ENCODE peak calls at places on chromosomes 1 and 21, in seven cellular contexts. One of them, this sample, is unnamed.

GRCh38 chr1:28354121-28354520 is 15.4 kb upstream of the PHACTR4 start:
- DNase-seq in HFF-Myc: no peak
- DNase-seq in psoas muscle: peak
- DNase-seq in Panc1: no peak
- DNase-seq in fibroblast of lung: peak
- DNase-seq in CD8-positive, alpha-beta T cell: no peak
- DNase-seq in stomach: no peak
- DNase-seq in this sample: peak

GRCh38 chr1:173853074-173853473 is 14.7 kb downstream of the GAS5 start:
- DNase-seq in HFF-Myc: no peak
- DNase-seq in psoas muscle: no peak
- DNase-seq in Panc1: no peak
- DNase-seq in fibroblast of lung: peak
- DNase-seq in CD8-positive, alpha-beta T cell: no peak
- DNase-seq in stomach: no peak
- DNase-seq in this sample: peak

GRCh38 chr1:43936470-43937151 is 3.0 kb downstream of the ARTN start:
- DNase-seq in HFF-Myc: no peak
- DNase-seq in psoas muscle: peak
- DNase-seq in Panc1: no peak
- DNase-seq in fibroblast of lung: peak
- DNase-seq in CD8-positive, alpha-beta T cell: no peak
- DNase-seq in stomach: peak
- DNase-seq in this sample: peak

GRCh38 chr1:179591592-179592580 is at the start of gene TDRD5:
- DNase-seq in HFF-Myc: no peak
- DNase-seq in psoas muscle: no peak
- DNase-seq in Panc1: no peak
- DNase-seq in fibroblast of lung: no peak
- DNase-seq in CD8-positive, alpha-beta T cell: no peak
- DNase-seq in stomach: peak
- DNase-seq in this sample: no peak

GRCh38 chr1:224644553-224645154 is 28.5 kb downstream of the CNIH3 start:
- DNase-seq in HFF-Myc: no peak
- DNase-seq in psoas muscle: no peak
- DNase-seq in Panc1: peak
- DNase-seq in fibroblast of lung: peak
- DNase-seq in CD8-positive, alpha-beta T cell: peak
- DNase-seq in stomach: peak
- DNase-seq in this sample: peak

GRCh38 chr1:25905680-25906643 is at the start of gene STMN1:
- DNase-seq in HFF-Myc: no peak
- DNase-seq in psoas muscle: peak
- DNase-seq in Panc1: no peak
- DNase-seq in fibroblast of lung: peak
- DNase-seq in CD8-positive, alpha-beta T cell: peak
- DNase-seq in stomach: peak
- DNase-seq in this sample: peak

GRCh38 chr1:154611150-154611865 is 3.3 kb upstream of the ADAR start:
- DNase-seq in HFF-Myc: no peak
- DNase-seq in psoas muscle: no peak
- DNase-seq in Panc1: no peak
- DNase-seq in fibroblast of lung: no peak
- DNase-seq in CD8-positive, alpha-beta T cell: no peak
- DNase-seq in stomach: no peak
- DNase-seq in this sample: no peak

GRCh38 chr21:33042812-33043211 is 17.1 kb downstream of the OLIG2 start:
- DNase-seq in HFF-Myc: peak
- DNase-seq in psoas muscle: no peak
- DNase-seq in Panc1: no peak
- DNase-seq in fibroblast of lung: peak
- DNase-seq in CD8-positive, alpha-beta T cell: no peak
- DNase-seq in stomach: no peak
- DNase-seq in this sample: peak

GRCh38 chr1:20216574-20216973 is 30.3 kb upstream of the PLA2G2C start:
- DNase-seq in HFF-Myc: no peak
- DNase-seq in psoas muscle: no peak
- DNase-seq in Panc1: no peak
- DNase-seq in fibroblast of lung: peak
- DNase-seq in CD8-positive, alpha-beta T cell: no peak
- DNase-seq in stomach: no peak
- DNase-seq in this sample: no peak

GRCh38 chr1:76881726-76882125 is 14.4 kb downstream of the ST6GALNAC5 start:
- DNase-seq in HFF-Myc: no peak
- DNase-seq in psoas muscle: no peak
- DNase-seq in Panc1: no peak
- DNase-seq in fibroblast of lung: no peak
- DNase-seq in CD8-positive, alpha-beta T cell: no peak
- DNase-seq in stomach: no peak
- DNase-seq in this sample: no peak

GRCh38 chr1:21175670-21176581 is 771 bp downstream of the EIF4G3 start:
- DNase-seq in HFF-Myc: no peak
- DNase-seq in psoas muscle: peak
- DNase-seq in Panc1: no peak
- DNase-seq in fibroblast of lung: no peak
- DNase-seq in CD8-positive, alpha-beta T cell: peak
- DNase-seq in stomach: peak
- DNase-seq in this sample: peak

GRCh38 chr1:245880754-245881403 is 626.2 kb downstream of the SMYD3 start:
- DNase-seq in HFF-Myc: no peak
- DNase-seq in psoas muscle: no peak
- DNase-seq in Panc1: no peak
- DNase-seq in fibroblast of lung: peak
- DNase-seq in CD8-positive, alpha-beta T cell: no peak
- DNase-seq in stomach: no peak
- DNase-seq in this sample: peak

GRCh38 chr21:44755227-44755626 is 43.9 kb upstream of the TSPEAR start:
- DNase-seq in HFF-Myc: no peak
- DNase-seq in psoas muscle: no peak
- DNase-seq in Panc1: no peak
- DNase-seq in fibroblast of lung: peak
- DNase-seq in CD8-positive, alpha-beta T cell: no peak
- DNase-seq in stomach: no peak
- DNase-seq in this sample: no peak

GRCh38 chr1:91791103-91791502 is 94.8 kb downstream of the TGFBR3 start:
- DNase-seq in HFF-Myc: no peak
- DNase-seq in psoas muscle: no peak
- DNase-seq in Panc1: no peak
- DNase-seq in fibroblast of lung: no peak
- DNase-seq in CD8-positive, alpha-beta T cell: no peak
- DNase-seq in stomach: no peak
- DNase-seq in this sample: no peak
- H3K4me3 ChIP-seq in HFF-Myc: no peak
- H3K4me3 ChIP-seq in psoas muscle: no peak
- H3K4me3 ChIP-seq in Panc1: no peak
- H3K4me3 ChIP-seq in fibroblast of lung: no peak
- H3K4me3 ChIP-seq in CD8-positive, alpha-beta T cell: no peak
- H3K4me3 ChIP-seq in stomach: no peak
- H3K4me3 ChIP-seq in this sample: no peak

DNA sequence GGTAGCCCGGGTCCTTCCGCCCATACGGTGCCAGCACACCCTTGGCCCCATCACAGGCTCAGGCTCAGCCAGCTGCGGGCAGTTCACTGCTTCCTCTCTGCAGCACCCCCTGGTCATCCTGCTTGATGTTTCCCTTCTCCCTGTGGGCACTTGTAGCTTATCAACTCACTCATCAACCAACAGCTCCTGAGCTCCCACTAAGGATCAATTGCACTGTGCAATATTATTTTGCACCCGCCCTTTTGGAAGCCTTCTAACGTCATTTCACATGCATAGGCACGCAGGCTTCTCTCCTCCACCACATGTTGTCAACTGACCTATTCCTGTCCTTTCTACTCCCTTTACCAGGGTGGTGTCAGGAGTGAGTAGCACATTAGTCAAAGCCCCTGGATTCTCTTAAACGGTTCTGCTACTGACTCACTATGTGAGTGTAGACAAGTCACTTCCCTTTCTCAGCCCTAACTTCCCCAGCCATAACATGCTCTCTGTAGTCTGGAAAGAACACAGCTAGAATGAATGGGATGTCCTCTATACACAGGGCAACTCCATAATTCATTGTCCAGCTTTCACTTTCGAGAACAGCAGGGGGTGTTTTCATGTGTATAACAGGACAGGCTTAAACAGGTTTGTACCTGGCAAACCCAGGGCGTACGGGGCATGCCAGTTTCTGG is 47.1 kb upstream of the IRF2BP2 start:
- DNase-seq in HFF-Myc: peak
- DNase-seq in psoas muscle: no peak
- DNase-seq in Panc1: peak
- DNase-seq in fibroblast of lung: peak
- DNase-seq in CD8-positive, alpha-beta T cell: no peak
- DNase-seq in stomach: no peak
- DNase-seq in this sample: peak
- TF ChIP-seq CTCF in HFF-Myc: no peak
- TF ChIP-seq CTCF in psoas muscle: no peak
- TF ChIP-seq CTCF in Panc1: no peak
- TF ChIP-seq CTCF in fibroblast of lung: no peak
- TF ChIP-seq CTCF in CD8-positive, alpha-beta T cell: no peak
- TF ChIP-seq CTCF in stomach: no peak
- TF ChIP-seq CTCF in this sample: peak

GRCh38 chr1:111361761-111362160 is 65.8 kb downstream of the OVGP1 start:
- DNase-seq in HFF-Myc: no peak
- DNase-seq in psoas muscle: no peak
- DNase-seq in Panc1: no peak
- DNase-seq in fibroblast of lung: no peak
- DNase-seq in CD8-positive, alpha-beta T cell: no peak
- DNase-seq in stomach: no peak
- DNase-seq in this sample: no peak

GRCh38 chr1:111354584-111354983 is 63.9 kb downstream of the CHIA start:
- DNase-seq in HFF-Myc: no peak
- DNase-seq in psoas muscle: no peak
- DNase-seq in Panc1: no peak
- DNase-seq in fibroblast of lung: no peak
- DNase-seq in CD8-positive, alpha-beta T cell: no peak
- DNase-seq in stomach: no peak
- DNase-seq in this sample: no peak

GRCh38 chr1:111359376-111359775 is 68.2 kb downstream of the OVGP1 start:
- DNase-seq in HFF-Myc: no peak
- DNase-seq in psoas muscle: no peak
- DNase-seq in Panc1: no peak
- DNase-seq in fibroblast of lung: no peak
- DNase-seq in CD8-positive, alpha-beta T cell: no peak
- DNase-seq in stomach: no peak
- DNase-seq in this sample: no peak

GRCh38 chr1:111364690-111365089 is 62.8 kb downstream of the OVGP1 start:
- DNase-seq in HFF-Myc: no peak
- DNase-seq in psoas muscle: no peak
- DNase-seq in Panc1: no peak
- DNase-seq in fibroblast of lung: peak
- DNase-seq in CD8-positive, alpha-beta T cell: no peak
- DNase-seq in stomach: no peak
- DNase-seq in this sample: no peak

GRCh38 chr1:111358964-111359363 is 68.3 kb downstream of the CHIA start:
- DNase-seq in HFF-Myc: no peak
- DNase-seq in psoas muscle: no peak
- DNase-seq in Panc1: no peak
- DNase-seq in fibroblast of lung: no peak
- DNase-seq in CD8-positive, alpha-beta T cell: no peak
- DNase-seq in stomach: no peak
- DNase-seq in this sample: no peak
- H3K4me3 ChIP-seq in HFF-Myc: no peak
- H3K4me3 ChIP-seq in psoas muscle: no peak
- H3K4me3 ChIP-seq in Panc1: no peak
- H3K4me3 ChIP-seq in fibroblast of lung: no peak
- H3K4me3 ChIP-seq in CD8-positive, alpha-beta T cell: no peak
- H3K4me3 ChIP-seq in stomach: no peak
- H3K4me3 ChIP-seq in this sample: no peak

DNA sequence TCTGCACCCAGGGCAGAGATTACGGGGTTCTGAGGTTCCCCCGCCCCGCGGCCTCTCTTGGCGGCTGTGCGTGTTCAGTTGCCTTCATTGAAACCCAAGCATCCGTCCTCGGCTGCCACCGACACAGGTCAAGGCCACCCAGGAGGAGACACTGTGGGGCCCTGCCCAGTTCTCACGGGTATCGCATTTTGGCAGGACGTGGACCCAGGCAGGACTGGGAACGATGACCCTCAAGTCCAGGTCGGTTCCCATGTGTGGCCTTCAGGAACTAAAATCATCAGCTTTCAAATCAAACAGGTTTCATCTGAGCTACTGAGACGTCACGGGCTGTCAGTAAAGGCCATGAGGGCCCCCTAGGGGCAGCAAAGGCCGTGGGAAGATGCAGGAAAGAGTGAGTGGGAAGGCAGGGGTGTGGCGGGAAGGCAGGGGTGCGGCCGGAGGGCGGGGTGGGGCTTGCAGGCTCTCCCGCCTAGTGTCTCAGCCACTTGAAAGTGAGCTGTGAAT is 7.0 kb upstream of the C1orf174 start:
- DNase-seq in HFF-Myc: no peak
- DNase-seq in psoas muscle: no peak
- DNase-seq in Panc1: no peak
- DNase-seq in fibroblast of lung: no peak
- DNase-seq in CD8-positive, alpha-beta T cell: no peak
- DNase-seq in stomach: no peak
- DNase-seq in this sample: peak
- TF ChIP-seq CTCF in HFF-Myc: no peak
- TF ChIP-seq CTCF in psoas muscle: no peak
- TF ChIP-seq CTCF in Panc1: no peak
- TF ChIP-seq CTCF in fibroblast of lung: no peak
- TF ChIP-seq CTCF in CD8-positive, alpha-beta T cell: no peak
- TF ChIP-seq CTCF in stomach: no peak
- TF ChIP-seq CTCF in this sample: peak